ENCODE peak calls at places on chromosomes 7 and 10, in ten cellular contexts. X is D721Med, J is A673, E is lung, P is body of pancreas, M is heart right ventricle, K is prostate gland, L is BJ, T is fibroblast of lung, Z is IMR-90. D is an unnamed sample.

GRCh38 chr10:45080321-45080720 is 79.6 kb downstream of the ZNF22 start:
- DNase-seq in X (no peak), J (no peak), E (no peak), P (no peak), M (no peak), K (no peak), L (no peak), T (no peak), Z (no peak), D (no peak)

GRCh38 chr7:28573059-28573553 is 160.8 kb downstream of the CREB5 start:
- DNase-seq in X (no peak), J (no peak), E (peak), P (peak), M (no peak), K (peak), L (no peak), T (peak), Z (peak), D (no peak)

GRCh38 chr7:80902035-80902434 is 16.8 kb downstream of the SEMA3C start:
- DNase-seq in X (no peak), J (no peak), E (no peak), P (no peak), M (no peak), K (no peak), L (no peak), T (no peak), Z (no peak), D (no peak)

GRCh38 chr10:112959207-112959838 is 9.3 kb downstream of the TCF7L2 start:
- DNase-seq in X (no peak), J (peak), E (no peak), P (no peak), M (no peak), K (no peak), L (no peak), T (peak), Z (peak), D (peak)

GRCh38 chr10:50291261-50291850 is 40.0 kb upstream of the ASAH2 start:
- DNase-seq in X (no peak), J (no peak), E (no peak), P (no peak), M (no peak), K (no peak), L (no peak), T (peak), Z (peak), D (no peak)

GRCh38 chr10:72243822-72244437 is 27.9 kb upstream of the ASCC1 start:
- DNase-seq in X (no peak), J (peak), E (peak), P (peak), M (peak), K (peak), L (peak), T (peak), Z (peak), D (peak)

GRCh38 chr7:39187130-39187529 is 209.4 kb downstream of the POU6F2 start:
- DNase-seq in X (no peak), J (no peak), E (no peak), P (no peak), M (no peak), K (no peak), L (no peak), T (no peak), Z (no peak), D (no peak)

GRCh38 chr7:151393031-151393977 is 16.5 kb downstream of the WDR86 start:
- DNase-seq in X (no peak), J (no peak), E (no peak), P (no peak), M (no peak), K (no peak), L (no peak), T (no peak), Z (no peak), D (no peak)

GRCh38 chr10:75634947-75635346 is 203.5 kb downstream of the LRMDA start:
- DNase-seq in X (no peak), J (no peak), E (no peak), P (no peak), M (no peak), K (no peak), L (no peak), T (no peak), Z (no peak), D (no peak)

GRCh38 chr10:84204610-84205009 is 10.3 kb downstream of the CDHR1 start:
- DNase-seq in X (no peak), J (no peak), E (no peak), P (no peak), M (no peak), K (no peak), L (no peak), T (no peak), Z (no peak), D (no peak)

GRCh38 chr10:84205853-84206513 is 11.6 kb downstream of the CDHR1 start:
- DNase-seq in X (no peak), J (no peak), E (no peak), P (no peak), M (no peak), K (no peak), L (no peak), T (no peak), Z (no peak), D (no peak)

GRCh38 chr10:84202349-84202748 is 8.0 kb downstream of the CDHR1 start:
- DNase-seq in X (no peak), J (no peak), E (no peak), P (no peak), M (no peak), K (no peak), L (no peak), T (no peak), Z (no peak), D (no peak)

GRCh38 chr10:84205049-84205852 is 10.9 kb downstream of the CDHR1 start:
- DNase-seq in X (peak), J (peak), E (peak), P (no peak), M (peak), K (peak), L (no peak), T (peak), Z (peak), D (no peak)

DNA sequence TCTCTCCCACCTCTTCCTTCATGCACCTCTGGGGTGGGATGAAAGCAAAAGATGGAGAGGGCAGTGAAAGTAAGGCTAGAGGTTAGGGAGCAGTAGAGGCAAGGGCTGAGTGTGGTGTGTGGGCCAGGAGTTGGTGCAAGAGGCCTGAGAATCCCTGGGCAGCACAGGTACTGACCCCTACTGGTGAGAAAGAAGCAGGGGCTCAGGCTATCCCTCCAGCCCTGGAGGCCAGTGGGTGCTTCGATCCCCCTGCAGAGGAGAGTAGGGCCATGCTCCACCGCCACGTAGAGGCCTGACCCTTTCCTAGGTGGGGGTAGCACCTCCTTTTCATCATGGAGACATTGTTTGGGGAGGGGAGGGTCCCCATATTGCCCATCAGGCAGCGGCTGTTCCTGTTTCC is 9.8 kb downstream of the CDHR1 start:
- DNase-seq in X (peak), J (no peak), E (no peak), P (no peak), M (no peak), K (no peak), L (no peak), T (no peak), Z (no peak), D (no peak)
- TF ChIP-seq CTCF in X (peak), J (peak), E (no peak), P (no peak), M (no peak), K (no peak), L (peak), T (no peak), Z (peak), D (peak)

DNA sequence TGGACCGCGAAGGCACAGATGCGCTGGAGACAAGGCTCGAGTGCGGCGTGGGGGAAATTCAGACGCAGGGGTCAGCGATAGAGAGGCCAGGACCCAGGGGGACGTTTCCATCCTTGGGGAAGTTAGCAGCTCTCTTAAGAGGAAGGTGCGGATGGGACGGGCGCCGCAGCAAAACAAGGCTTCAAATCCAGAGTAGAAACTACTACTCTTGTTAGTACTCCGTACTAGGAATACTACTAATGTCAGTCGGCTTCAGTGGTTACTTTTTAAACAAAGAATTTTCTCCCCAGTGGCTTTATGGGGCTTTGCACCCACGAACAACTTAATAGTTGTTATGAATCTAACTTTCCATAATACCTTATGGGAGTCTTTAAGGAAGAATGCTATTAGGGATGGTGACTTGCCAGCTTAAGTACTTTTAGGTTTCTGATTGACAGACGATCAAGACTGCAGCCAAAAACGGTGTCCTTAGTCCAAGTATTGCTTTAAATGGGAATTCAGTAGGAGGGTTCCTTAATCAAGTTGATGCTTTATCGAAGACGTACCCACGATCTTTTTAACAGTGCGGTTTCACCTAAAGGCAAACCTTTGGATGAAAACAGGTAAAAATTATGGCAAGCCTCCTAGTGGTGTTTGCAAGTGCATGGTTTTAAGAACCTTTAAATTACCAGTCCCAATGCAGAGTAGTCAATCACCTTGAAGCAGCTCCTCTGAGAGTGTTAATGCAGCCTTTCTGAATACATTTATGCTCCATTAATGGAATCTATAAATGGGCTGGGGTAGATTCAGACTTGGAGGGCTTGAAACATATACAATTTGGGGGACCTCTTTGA is 868 bp upstream of the IDE start:
- DNase-seq in X (no peak), J (no peak), E (no peak), P (no peak), M (no peak), K (no peak), L (no peak), T (no peak), Z (peak), D (no peak)
- TF ChIP-seq CTCF in X (no peak), J (no peak), E (no peak), P (no peak), M (no peak), K (peak), L (no peak), T (no peak), Z (no peak), D (no peak)

DNA sequence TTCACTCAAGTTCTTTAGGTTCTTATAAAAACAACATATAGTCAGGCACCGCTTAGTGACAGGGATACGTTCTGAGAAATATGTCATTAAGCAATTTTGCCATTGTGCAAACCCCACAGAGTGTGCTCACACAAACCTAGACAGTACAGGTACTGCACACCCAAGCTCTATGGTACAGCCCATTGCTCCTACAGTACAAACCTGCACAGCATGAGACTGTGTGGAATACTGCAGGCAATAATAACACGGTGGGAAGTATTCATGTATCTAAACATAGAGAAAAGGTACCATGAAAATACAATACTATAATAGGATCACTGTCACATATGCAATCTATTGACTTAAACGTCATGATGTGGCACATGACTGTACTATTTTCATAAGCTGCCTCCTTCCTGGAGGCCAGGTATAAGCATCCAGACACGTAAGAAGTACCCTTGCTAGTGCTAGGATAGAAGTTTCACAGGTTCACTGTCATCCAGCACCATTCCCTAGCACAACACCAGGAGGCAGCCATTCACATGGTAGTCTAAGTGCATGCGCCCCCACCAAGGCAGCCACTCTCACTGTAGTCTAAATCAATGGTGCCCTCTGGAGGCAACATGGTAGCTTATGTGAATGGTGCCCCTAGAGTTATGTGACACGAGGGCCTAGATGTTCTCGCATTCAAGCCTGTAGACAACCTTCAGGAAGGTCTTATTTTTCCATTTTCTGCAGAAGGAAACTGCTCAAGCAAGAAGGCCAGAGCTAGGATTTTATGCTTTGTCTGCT is 98.5 kb downstream of the ARHGAP22 start:
- DNase-seq in X (no peak), J (peak), E (no peak), P (no peak), M (no peak), K (no peak), L (no peak), T (peak), Z (peak), D (no peak)
- TF ChIP-seq CTCF in X (peak), J (peak), E (no peak), P (no peak), M (peak), K (no peak), L (peak), T (peak), Z (peak), D (peak)

GRCh38 chr7:103316378-103316941 is 19.2 kb downstream of the PMPCB start:
- DNase-seq in X (no peak), J (no peak), E (no peak), P (no peak), M (no peak), K (no peak), L (no peak), T (no peak), Z (no peak), D (no peak)
- TF ChIP-seq CTCF in X (no peak), J (no peak), E (no peak), P (no peak), M (no peak), K (no peak), L (no peak), T (no peak), Z (no peak), D (no peak)

GRCh38 chr10:80539421-80539999 is 1.8 kb downstream of the SH2D4B start:
- DNase-seq in X (no peak), J (no peak), E (peak), P (no peak), M (no peak), K (no peak), L (no peak), T (no peak), Z (no peak), D (no peak)
- TF ChIP-seq CTCF in X (no peak), J (no peak), E (no peak), P (no peak), M (no peak), K (no peak), L (no peak), T (no peak), Z (no peak), D (no peak)

GRCh38 chr10:119348516-119349240 is 141.3 kb downstream of the GRK5 start:
- DNase-seq in X (no peak), J (peak), E (no peak), P (no peak), M (peak), K (no peak), L (no peak), T (peak), Z (peak), D (no peak)
- TF ChIP-seq CTCF in X (no peak), J (peak), E (no peak), P (no peak), M (no peak), K (no peak), L (no peak), T (peak), Z (peak), D (peak)

DNA sequence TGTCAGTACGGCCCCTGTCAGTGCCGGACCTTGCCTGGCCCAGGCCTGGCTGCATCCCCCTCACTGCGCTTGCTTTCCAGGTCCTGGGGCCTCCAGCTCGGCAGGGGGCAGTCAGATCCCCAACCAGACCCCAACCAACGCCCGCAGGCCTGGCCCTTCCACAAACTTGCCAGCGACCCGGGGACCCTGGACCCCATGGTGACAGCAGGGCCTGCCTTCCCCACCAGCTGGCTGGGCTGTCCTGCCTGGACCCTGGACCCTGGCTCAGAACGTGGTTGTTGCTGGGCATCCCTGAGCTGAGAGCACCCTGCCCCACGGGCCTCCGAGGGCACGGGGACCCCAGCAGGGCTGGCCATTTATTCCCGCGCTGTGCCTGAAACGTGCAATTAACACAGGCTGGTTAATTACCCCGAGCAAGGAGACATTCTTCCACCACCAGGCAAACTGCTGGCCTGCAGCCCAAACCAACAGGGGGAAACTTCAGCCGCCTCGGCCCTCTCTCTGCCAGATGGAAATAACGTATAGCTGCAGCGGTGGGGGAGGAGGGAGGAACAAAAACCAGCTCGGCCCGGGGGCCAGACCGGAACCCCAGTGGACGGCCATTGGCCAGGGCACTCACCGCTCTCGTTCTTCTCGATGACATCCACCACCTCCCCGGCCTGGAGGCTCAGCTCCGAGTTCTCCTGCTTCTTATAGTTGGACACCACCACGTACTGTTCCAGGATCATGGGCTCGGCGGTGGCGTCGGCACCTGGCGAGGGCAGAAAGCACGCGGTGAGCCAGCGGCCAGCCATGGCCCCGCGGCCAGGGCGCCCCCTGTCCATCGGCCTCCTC is 167.1 kb downstream of the NEURL1 start:
- DNase-seq in X (no peak), J (peak), E (no peak), P (no peak), M (peak), K (peak), L (no peak), T (peak), Z (peak), D (no peak)
- TF ChIP-seq CTCF in X (no peak), J (no peak), E (no peak), P (no peak), M (no peak), K (no peak), L (peak), T (peak), Z (peak), D (peak)

GRCh38 chr7:134288265-134288664 is 28.5 kb downstream of the SLC35B4 start:
- DNase-seq in X (no peak), J (no peak), E (no peak), P (no peak), M (no peak), K (no peak), L (no peak), T (no peak), Z (no peak), D (no peak)

GRCh38 chr7:134289423-134289822 is 27.3 kb downstream of the SLC35B4 start:
- DNase-seq in X (no peak), J (no peak), E (no peak), P (no peak), M (no peak), K (no peak), L (peak), T (no peak), Z (no peak), D (peak)

GRCh38 chr7:134280508-134280907 is 36.2 kb downstream of the SLC35B4 start:
- DNase-seq in X (no peak), J (no peak), E (no peak), P (no peak), M (no peak), K (no peak), L (no peak), T (no peak), Z (no peak), D (no peak)

GRCh38 chr7:134283972-134284371 is 32.8 kb downstream of the SLC35B4 start:
- DNase-seq in X (no peak), J (no peak), E (no peak), P (no peak), M (no peak), K (no peak), L (no peak), T (no peak), Z (no peak), D (no peak)

DNA sequence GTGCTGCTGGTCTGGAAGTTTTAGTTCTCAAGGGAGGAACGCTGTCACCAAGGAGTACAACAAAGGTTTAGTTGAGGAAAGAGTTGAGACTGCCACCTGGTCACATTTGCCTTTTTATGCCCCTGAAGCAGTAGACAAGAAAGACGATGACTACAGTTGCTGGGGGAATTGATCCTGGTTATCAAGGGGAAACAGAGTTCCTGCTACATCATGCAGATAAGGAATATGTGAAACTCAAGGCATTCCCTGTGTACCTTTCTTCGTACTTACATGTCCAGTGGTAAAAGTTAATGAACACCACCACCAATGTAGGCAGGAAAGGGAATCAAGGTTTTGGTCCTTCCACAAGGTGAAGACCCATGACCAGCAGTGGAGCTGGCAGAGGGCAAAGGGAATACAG is 31.8 kb downstream of the SLC35B4 start:
- DNase-seq in X (no peak), J (no peak), E (no peak), P (no peak), M (no peak), K (no peak), L (no peak), T (no peak), Z (no peak), D (no peak)
- TF ChIP-seq CTCF in X (no peak), J (no peak), E (no peak), P (no peak), M (no peak), K (no peak), L (no peak), T (no peak), Z (no peak), D (no peak)